ENCODE peak calls at places on chromosomes 11 and 22, in seven cellular contexts. V is astrocyte of the cerebellum, Y is OCI-LY7, L is aorta, O is BE2C, K is SJSA1, H is AG04449. S is an unnamed sample.

GRCh38 chr11:118633979-118634378 is 26.6 kb downstream of the PHLDB1 start:
- DNase-seq in V (no peak), Y (no peak), K (no peak), O (no peak), L (no peak), H (no peak), S (no peak)

GRCh38 chr11:36041988-36042606 is 98.2 kb downstream of the LDLRAD3 start:
- DNase-seq in H (no peak), K (peak), Y (no peak), O (no peak), L (no peak), V (no peak), S (no peak)

GRCh38 chr11:108199446-108200321 is 22.8 kb downstream of the NPAT start:
- DNase-seq in K (no peak), H (peak), L (no peak), O (no peak), Y (no peak), V (no peak), S (peak)

GRCh38 chr11:32113200-32113599 is 22.3 kb downstream of the RCN1 start:
- DNase-seq in V (no peak), L (no peak), K (no peak), H (no peak), O (no peak), Y (no peak), S (no peak)

GRCh38 chr11:64164392-64165312 is 1.3 kb downstream of the MACROD1 start:
- DNase-seq in V (no peak), L (no peak), K (no peak), O (no peak), Y (no peak), H (no peak), S (no peak)

GRCh38 chr11:104402812-104403521 is 239.0 kb upstream of the PDGFD start:
- DNase-seq in O (no peak), Y (no peak), L (no peak), H (no peak), K (no peak), V (no peak), S (no peak)

GRCh38 chr11:3809624-3809928 is 1.2 kb downstream of the PGAP2 start:
- DNase-seq in O (no peak), K (no peak), V (no peak), Y (no peak), L (no peak), H (no peak), S (no peak)

GRCh38 chr11:27217948-27218410 is 145.0 kb downstream of the CCDC34 start:
- DNase-seq in O (no peak), H (peak), V (peak), K (no peak), Y (no peak), L (no peak), S (no peak)

GRCh38 chr11:77407613-77408012 is 66.3 kb downstream of the PAK1 start:
- DNase-seq in O (peak), H (peak), V (peak), K (peak), L (peak), Y (no peak), S (no peak)

GRCh38 chr11:62233730-62234129 is 8.3 kb upstream of the SCGB1D2 start:
- DNase-seq in L (no peak), V (no peak), H (no peak), O (no peak), Y (no peak), K (no peak), S (no peak)

GRCh38 chr22:30210235-30210831 is 36.2 kb downstream of the LIF start:
- DNase-seq in H (no peak), K (peak), Y (no peak), V (no peak), L (no peak), O (no peak), S (no peak)

GRCh38 chr22:46827072-46827780 is 64.8 kb downstream of the TBC1D22A start:
- DNase-seq in H (no peak), V (no peak), L (peak), Y (peak), O (no peak), K (no peak), S (no peak)

GRCh38 chr11:14980854-14981253 is 8.7 kb upstream of the CALCA start:
- DNase-seq in L (no peak), V (peak), H (peak), Y (no peak), K (no peak), O (no peak), S (no peak)

GRCh38 chr11:93039841-93040240 is 70.4 kb downstream of the MTNR1B start:
- DNase-seq in Y (no peak), H (no peak), O (no peak), L (no peak), K (no peak), V (no peak), S (no peak)

GRCh38 chr11:119066481-119066880 is 1.1 kb upstream of the VPS11 start:
- DNase-seq in K (no peak), V (no peak), O (no peak), Y (no peak), L (no peak), H (no peak), S (no peak)

GRCh38 chr11:60950933-60951610 is 904 bp downstream of the SLC15A3 start:
- DNase-seq in V (no peak), L (peak), O (no peak), H (no peak), Y (no peak), K (no peak), S (no peak)

GRCh38 chr11:17782145-17782544 is 47.6 kb downstream of the KCNC1 start:
- DNase-seq in H (no peak), V (no peak), Y (no peak), K (no peak), O (no peak), L (peak), S (no peak)

GRCh38 chr11:116224154-116224888 is 548.5 kb downstream of the BUD13 start:
- DNase-seq in L (no peak), K (peak), O (peak), Y (peak), H (no peak), V (no peak), S (peak)

GRCh38 chr11:77375114-77375513 is 73.6 kb upstream of the GDPD4 start:
- DNase-seq in V (peak), L (no peak), H (no peak), K (no peak), Y (no peak), O (no peak), S (no peak)

GRCh38 chr11:27720277-27720830 is 20.1 kb upstream of the BDNF start:
- DNase-seq in Y (no peak), H (no peak), L (no peak), K (peak), V (no peak), O (no peak), S (no peak)

GRCh38 chr11:66467034-66467659 is 442 bp downstream of the PELI3 start:
- DNase-seq in O (no peak), V (no peak), H (no peak), Y (no peak), K (peak), L (peak), S (no peak)

GRCh38 chr11:115613986-115614625 is 109.9 kb upstream of the CADM1 start:
- DNase-seq in Y (no peak), V (no peak), K (no peak), O (no peak), H (no peak), L (no peak), S (no peak)

GRCh38 chr22:41305646-41306045 is 4.3 kb downstream of the ZC3H7B start:
- DNase-seq in Y (no peak), K (peak), H (no peak), V (no peak), O (peak), L (no peak), S (no peak)

GRCh38 chr11:76795285-76795935 is 12.3 kb downstream of the TSKU start:
- DNase-seq in O (no peak), Y (no peak), V (no peak), H (no peak), K (no peak), L (no peak), S (no peak)

GRCh38 chr11:64656797-64657196 is 65.8 kb downstream of the SLC22A12 start:
- DNase-seq in K (no peak), H (no peak), O (peak), L (no peak), V (no peak), Y (no peak), S (no peak)

GRCh38 chr22:23481369-23481768 is 98.7 kb downstream of the IGLL1 start:
- DNase-seq in L (no peak), K (no peak), V (no peak), O (no peak), H (no peak), Y (no peak), S (no peak)

GRCh38 chr11:103114836-103115235 is 5.6 kb downstream of the DYNC2H1 start:
- DNase-seq in Y (no peak), V (no peak), K (no peak), O (no peak), H (no peak), L (no peak), S (no peak)

GRCh38 chr11:109849946-109850345 is 243.2 kb upstream of the ZC3H12C start:
- DNase-seq in V (no peak), O (peak), Y (no peak), K (no peak), H (no peak), L (no peak), S (no peak)

GRCh38 chr22:30181459-30182353 is 64.9 kb downstream of the LIF start:
- DNase-seq in K (no peak), L (no peak), V (no peak), Y (no peak), O (no peak), H (no peak), S (no peak)

GRCh38 chr11:113387605-113388211 is at the start of gene ANKK1:
- DNase-seq in Y (no peak), O (no peak), V (no peak), K (no peak), H (no peak), L (no peak), S (no peak)

GRCh38 chr22:49534386-49534785 is 293.3 kb downstream of the BRD1 start:
- DNase-seq in K (no peak), V (no peak), O (no peak), L (peak), H (no peak), Y (no peak), S (no peak)

GRCh38 chr11:8202428-8203160 is 33.8 kb upstream of the RIC3 start:
- DNase-seq in V (no peak), O (no peak), H (no peak), Y (no peak), K (no peak), L (no peak), S (no peak)

GRCh38 chr11:130051077-130051476 is 18.6 kb upstream of the APLP2 start:
- DNase-seq in Y (no peak), K (no peak), O (no peak), V (no peak), L (no peak), H (no peak), S (no peak)

GRCh38 chr11:47863189-47863892 is 15.2 kb upstream of the NUP160 start:
- DNase-seq in L (no peak), H (peak), Y (peak), O (no peak), K (peak), V (peak), S (peak)

GRCh38 chr22:23183107-23183698 is 2.9 kb downstream of the BCR start:
- DNase-seq in H (no peak), V (peak), Y (peak), K (no peak), O (peak), L (no peak), S (no peak)

GRCh38 chr22:30767656-30768055 is 73.0 kb downstream of the OSBP2 start:
- DNase-seq in H (no peak), V (no peak), O (no peak), L (no peak), K (no peak), Y (no peak), S (no peak)

GRCh38 chr11:70076461-70076931 is 1.6 kb upstream of the ANO1 start:
- DNase-seq in V (no peak), O (no peak), K (no peak), H (no peak), L (peak), Y (no peak), S (no peak)

GRCh38 chr22:22103078-22103593 is 120.5 kb upstream of the TOP3B start:
- DNase-seq in K (no peak), Y (peak), V (no peak), O (peak), L (no peak), H (no peak), S (no peak)

GRCh38 chr22:24230911-24231656 is 13.8 kb downstream of the GGT5 start:
- DNase-seq in Y (peak), L (peak), K (no peak), V (no peak), H (no peak), O (no peak), S (no peak)

GRCh38 chr11:1557904-1558831 is 13.9 kb downstream of the DUSP8 start:
- DNase-seq in V (peak), H (peak), Y (no peak), O (no peak), K (peak), L (peak), S (no peak)
- H3K4me3 ChIP-seq in V (no peak), H (no peak), Y (no peak), O (no peak), K (no peak), L (no peak), S (no peak)

GRCh38 chr11:78564037-78564888 is 10.4 kb downstream of the NARS2 start:
- DNase-seq in O (peak), H (no peak), L (no peak), Y (peak), K (peak), V (peak), S (no peak)

GRCh38 chr11:78557236-78557635 is 17.4 kb downstream of the NARS2 start:
- DNase-seq in H (no peak), O (no peak), Y (no peak), L (no peak), V (no peak), K (no peak), S (no peak)

GRCh38 chr11:78562398-78562797 is 12.3 kb downstream of the NARS2 start:
- DNase-seq in K (peak), H (peak), V (peak), L (no peak), O (no peak), Y (no peak), S (no peak)

GRCh38 chr11:78560066-78560597 is 14.5 kb downstream of the NARS2 start:
- DNase-seq in V (no peak), K (peak), L (no peak), O (no peak), H (no peak), Y (no peak), S (no peak)

DNA sequence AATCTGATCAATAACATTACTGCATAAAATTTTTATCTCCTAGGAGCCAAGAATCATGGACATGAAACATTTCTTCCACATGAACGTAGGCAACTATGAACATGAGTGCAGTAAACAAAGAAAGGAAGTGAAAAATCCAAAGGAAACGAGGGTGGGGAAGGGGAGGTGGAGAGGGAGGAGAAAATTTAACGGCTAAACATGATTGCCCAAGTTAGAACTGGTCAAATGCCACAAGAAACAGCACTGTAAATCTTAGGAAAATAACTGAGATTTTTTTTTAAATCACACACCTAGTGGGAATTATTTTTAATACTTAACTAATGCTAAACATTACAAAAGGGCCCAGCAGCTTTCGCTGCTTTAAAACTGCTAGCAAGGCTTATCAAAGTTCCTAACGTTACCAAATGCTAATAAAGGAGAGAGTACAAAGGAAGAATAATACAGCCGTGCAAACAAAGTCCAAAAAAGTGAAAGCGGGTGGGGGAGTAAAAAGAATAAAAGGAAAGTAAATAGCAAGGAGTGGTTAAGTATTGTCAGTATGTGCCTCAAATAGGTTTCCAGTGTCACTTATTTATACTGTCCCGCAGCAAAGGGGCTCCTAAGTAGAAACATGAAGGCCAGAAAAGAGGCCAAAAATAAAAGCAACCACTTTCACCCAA is 13.7 kb downstream of the NARS2 start:
- DNase-seq in H (no peak), Y (no peak), L (no peak), K (peak), O (no peak), V (no peak), S (no peak)
- H3K4me3 ChIP-seq in H (no peak), Y (no peak), L (no peak), K (no peak), O (no peak), V (no peak), S (no peak)

GRCh38 chr11:125166903-125167291 is 2.3 kb downstream of the PKNOX2 start:
- DNase-seq in H (no peak), O (no peak), Y (no peak), K (no peak), L (no peak), V (no peak), S (no peak)
- H3K4me3 ChIP-seq in H (no peak), O (no peak), Y (no peak), K (no peak), L (peak), V (peak), S (no peak)

GRCh38 chr11:43557553-43558031 is 122.9 kb upstream of the HSD17B12 start:
- DNase-seq in V (no peak), H (no peak), L (no peak), O (no peak), K (no peak), Y (no peak), S (no peak)
- H3K4me3 ChIP-seq in V (no peak), H (no peak), L (no peak), O (no peak), K (no peak), Y (no peak), S (no peak)

GRCh38 chr11:44622721-44623258 is 57.3 kb downstream of the CD82 start:
- DNase-seq in L (peak), K (no peak), Y (no peak), O (no peak), V (no peak), H (no peak), S (no peak)
- H3K4me3 ChIP-seq in L (no peak), K (no peak), Y (no peak), O (no peak), V (no peak), H (no peak), S (no peak)